ENCODE peak calls at places on chromosomes 4 and X, in six cellular contexts. One of them, this sample, is unnamed.

GRCh38 chr4:140743194-140743931 is 12.8 kb downstream of the TBC1D9 start:
- DNase-seq in K562: no peak
- DNase-seq in H1: no peak
- DNase-seq in HEK293T: no peak
- DNase-seq in WTC11: no peak
- DNase-seq in HCT116: no peak
- DNase-seq in this sample: peak; percentile 51

GRCh38 chr4:112511294-112512118 is 4.5 kb downstream of the NEUROG2 start:
- DNase-seq in K562: no peak
- DNase-seq in H1: no peak
- DNase-seq in HEK293T: no peak
- DNase-seq in WTC11: peak; percentile 42
- DNase-seq in HCT116: no peak
- DNase-seq in this sample: no peak

GRCh38 chrX:97605271-97605670 is 721.6 kb downstream of the RPA4 start:
- DNase-seq in K562: no peak
- DNase-seq in H1: no peak
- DNase-seq in HEK293T: no peak
- DNase-seq in WTC11: no peak
- DNase-seq in HCT116: no peak
- DNase-seq in this sample: no peak

GRCh38 chr4:150973626-150974250 is 41.3 kb downstream of the LRBA start:
- DNase-seq in K562: no peak
- DNase-seq in H1: no peak
- DNase-seq in HEK293T: no peak
- DNase-seq in WTC11: no peak
- DNase-seq in HCT116: no peak
- DNase-seq in this sample: peak; percentile 88

GRCh38 chrX:10971176-10971575 is 140.0 kb upstream of the HCCS start:
- DNase-seq in K562: no peak
- DNase-seq in H1: no peak
- DNase-seq in HEK293T: no peak
- DNase-seq in WTC11: no peak
- DNase-seq in HCT116: no peak
- DNase-seq in this sample: no peak

GRCh38 chrX:41333744-41333993 is 293 bp upstream of the DDX3X start:
- DNase-seq in K562: no peak
- DNase-seq in H1: no peak
- DNase-seq in HEK293T: peak; percentile 73
- DNase-seq in WTC11: no peak
- DNase-seq in HCT116: peak; percentile 81
- DNase-seq in this sample: peak; percentile 75

GRCh38 chrX:133005038-133005437 is 46.6 kb upstream of the HS6ST2 start:
- DNase-seq in K562: peak; percentile 9
- DNase-seq in H1: no peak
- DNase-seq in HEK293T: peak; percentile 52
- DNase-seq in WTC11: no peak
- DNase-seq in HCT116: no peak
- DNase-seq in this sample: peak; percentile 3

GRCh38 chrX:11239230-11239629 is 54.0 kb upstream of the AMELX start:
- DNase-seq in K562: no peak
- DNase-seq in H1: no peak
- DNase-seq in HEK293T: no peak
- DNase-seq in WTC11: no peak
- DNase-seq in HCT116: no peak
- DNase-seq in this sample: peak; percentile 0

GRCh38 chr4:155413451-155413850 is 36.7 kb upstream of the MAP9 start:
- DNase-seq in K562: no peak
- DNase-seq in H1: no peak
- DNase-seq in HEK293T: no peak
- DNase-seq in WTC11: no peak
- DNase-seq in HCT116: no peak
- DNase-seq in this sample: no peak

GRCh38 chr4:183201331-183201730 is 102.3 kb downstream of the WWC2 start:
- DNase-seq in K562: no peak
- DNase-seq in H1: no peak
- DNase-seq in HEK293T: no peak
- DNase-seq in WTC11: no peak
- DNase-seq in HCT116: no peak
- DNase-seq in this sample: no peak

GRCh38 chr4:10773656-10774055 is 89.1 kb upstream of the CLNK start:
- DNase-seq in K562: no peak
- DNase-seq in H1: no peak
- DNase-seq in HEK293T: no peak
- DNase-seq in WTC11: no peak
- DNase-seq in HCT116: no peak
- DNase-seq in this sample: no peak

GRCh38 chrX:78831523-78831922 is 84.0 kb downstream of the LPAR4 start:
- DNase-seq in K562: no peak
- DNase-seq in H1: no peak
- DNase-seq in HEK293T: no peak
- DNase-seq in WTC11: no peak
- DNase-seq in HCT116: no peak
- DNase-seq in this sample: no peak

GRCh38 chrX:37912286-37912685 is 64.9 kb upstream of the DYNLT3 start:
- DNase-seq in K562: no peak
- DNase-seq in H1: no peak
- DNase-seq in HEK293T: no peak
- DNase-seq in WTC11: no peak
- DNase-seq in HCT116: no peak
- DNase-seq in this sample: no peak

GRCh38 chrX:69618803-69619202 is 2.9 kb downstream of the EDA start:
- DNase-seq in K562: no peak
- DNase-seq in H1: no peak
- DNase-seq in HEK293T: peak; percentile 14
- DNase-seq in WTC11: peak; percentile 8
- DNase-seq in HCT116: no peak
- DNase-seq in this sample: peak; percentile 19

GRCh38 chrX:50756276-50756675 is 57.7 kb downstream of the SHROOM4 start:
- DNase-seq in K562: no peak
- DNase-seq in H1: no peak
- DNase-seq in HEK293T: no peak
- DNase-seq in WTC11: no peak
- DNase-seq in HCT116: no peak
- DNase-seq in this sample: no peak

GRCh38 chrX:42567268-42567667 is 210.7 kb downstream of the PPP1R2C start:
- DNase-seq in K562: no peak
- DNase-seq in H1: no peak
- DNase-seq in HEK293T: no peak
- DNase-seq in WTC11: no peak
- DNase-seq in HCT116: no peak
- DNase-seq in this sample: no peak

GRCh38 chr4:76572224-76572623 is 137.2 kb downstream of the SHROOM3 start:
- DNase-seq in K562: no peak
- DNase-seq in H1: no peak
- DNase-seq in HEK293T: no peak
- DNase-seq in WTC11: no peak
- DNase-seq in HCT116: no peak
- DNase-seq in this sample: no peak

GRCh38 chr4:16505726-16506125 is 279.5 kb upstream of the TAPT1 start:
- DNase-seq in K562: no peak
- DNase-seq in H1: peak; percentile 55
- DNase-seq in HEK293T: peak; percentile 23
- DNase-seq in WTC11: peak; percentile 56
- DNase-seq in HCT116: no peak
- DNase-seq in this sample: no peak

DNA sequence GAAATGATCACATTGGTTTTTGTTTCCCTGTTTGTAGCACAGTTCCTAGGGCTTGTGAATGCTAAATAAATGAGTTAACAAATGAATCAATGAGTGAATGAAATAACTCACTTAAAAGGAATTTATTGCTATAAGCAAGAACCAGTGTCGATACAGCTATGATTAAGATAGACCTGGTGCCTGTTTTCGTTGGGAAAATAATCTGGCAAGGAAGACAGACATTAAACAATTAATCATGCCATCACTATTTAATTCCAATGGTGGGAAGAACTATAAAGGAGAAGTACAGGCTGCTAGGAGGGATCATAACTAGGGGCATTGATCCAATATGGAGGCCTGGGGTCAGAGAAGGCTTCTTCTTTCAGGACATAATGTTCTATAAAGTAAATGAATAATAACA is 4.5 kb upstream of the CBR4 start:
- DNase-seq in K562: no peak
- DNase-seq in H1: no peak
- DNase-seq in HEK293T: no peak
- DNase-seq in WTC11: no peak
- DNase-seq in HCT116: no peak
- DNase-seq in this sample: no peak
- TF ChIP-seq SP1 in K562: no peak
- TF ChIP-seq SP1 in H1: no peak
- TF ChIP-seq SP1 in HEK293T: no peak
- TF ChIP-seq SP1 in WTC11: no peak
- TF ChIP-seq SP1 in HCT116: no peak
- TF ChIP-seq SP1 in this sample: no peak

DNA sequence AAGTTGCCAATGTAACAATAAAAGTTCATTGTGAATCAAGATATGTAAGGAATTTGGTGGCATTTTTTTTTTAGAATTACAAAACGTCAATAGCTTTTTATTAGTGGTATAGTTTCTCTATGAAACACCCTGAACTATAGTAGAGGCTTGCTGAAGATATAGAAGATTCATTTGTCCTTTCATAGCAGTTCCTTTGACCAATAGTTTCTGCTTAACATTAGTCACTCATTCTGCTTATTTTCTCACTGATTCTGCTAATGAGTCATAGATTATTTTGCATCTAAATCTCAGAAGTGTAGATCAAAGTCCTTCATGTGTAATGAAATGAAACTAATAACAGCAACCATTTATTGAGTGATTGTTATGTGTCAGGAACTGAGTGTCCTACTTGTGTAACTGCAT is 205.0 kb upstream of the TET2 start:
- DNase-seq in K562: no peak
- DNase-seq in H1: no peak
- DNase-seq in HEK293T: no peak
- DNase-seq in WTC11: no peak
- DNase-seq in HCT116: no peak
- DNase-seq in this sample: no peak
- TF ChIP-seq SP1 in K562: no peak
- TF ChIP-seq SP1 in H1: no peak
- TF ChIP-seq SP1 in HEK293T: no peak
- TF ChIP-seq SP1 in WTC11: no peak
- TF ChIP-seq SP1 in HCT116: no peak
- TF ChIP-seq SP1 in this sample: no peak

DNA sequence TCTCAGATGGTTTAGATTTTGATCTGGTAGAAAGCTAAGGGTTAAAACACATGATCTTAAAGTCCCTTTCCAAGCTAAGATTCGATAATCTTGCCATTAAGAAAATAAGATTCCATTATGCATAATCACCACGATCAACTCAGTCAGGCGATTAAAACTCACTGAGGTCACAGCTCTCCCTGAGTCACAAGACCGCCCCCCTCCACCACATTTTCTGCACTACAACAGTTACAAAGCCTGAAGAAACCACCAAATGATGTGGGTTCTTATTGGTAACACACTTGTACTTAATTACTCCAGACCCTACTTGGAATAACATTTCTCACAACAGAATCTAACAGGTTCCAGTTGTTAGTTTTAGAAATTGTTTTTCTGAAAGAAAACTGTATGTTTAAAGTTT is 62.8 kb downstream of the SH3KBP1 start:
- DNase-seq in K562: no peak
- DNase-seq in H1: no peak
- DNase-seq in HEK293T: no peak
- DNase-seq in WTC11: no peak
- DNase-seq in HCT116: no peak
- DNase-seq in this sample: no peak
- TF ChIP-seq SP1 in K562: no peak
- TF ChIP-seq SP1 in H1: no peak
- TF ChIP-seq SP1 in HEK293T: no peak
- TF ChIP-seq SP1 in WTC11: no peak
- TF ChIP-seq SP1 in HCT116: no peak
- TF ChIP-seq SP1 in this sample: no peak

GRCh38 chr4:101355767-101356702 is 8.7 kb upstream of the PPP3CA start:
- DNase-seq in K562: no peak
- DNase-seq in H1: no peak
- DNase-seq in HEK293T: no peak
- DNase-seq in WTC11: no peak
- DNase-seq in HCT116: peak; percentile 74
- DNase-seq in this sample: peak; percentile 81
- TF ChIP-seq SP1 in K562: no peak
- TF ChIP-seq SP1 in H1: no peak
- TF ChIP-seq SP1 in HEK293T: no peak
- TF ChIP-seq SP1 in WTC11: no peak
- TF ChIP-seq SP1 in HCT116: no peak
- TF ChIP-seq SP1 in this sample: no peak

GRCh38 chr4:52715914-52716313 is 35.3 kb downstream of the ERVMER34-1 start:
- DNase-seq in K562: no peak
- DNase-seq in H1: no peak
- DNase-seq in HEK293T: no peak
- DNase-seq in WTC11: no peak
- DNase-seq in HCT116: no peak
- DNase-seq in this sample: no peak

GRCh38 chr4:52713456-52713937 is 37.7 kb downstream of the ERVMER34-1 start:
- DNase-seq in K562: peak; percentile 26
- DNase-seq in H1: no peak
- DNase-seq in HEK293T: no peak
- DNase-seq in WTC11: no peak
- DNase-seq in HCT116: no peak
- DNase-seq in this sample: peak; percentile 71

GRCh38 chr4:52715255-52715897 is 35.8 kb downstream of the ERVMER34-1 start:
- DNase-seq in K562: no peak
- DNase-seq in H1: no peak
- DNase-seq in HEK293T: no peak
- DNase-seq in WTC11: no peak
- DNase-seq in HCT116: no peak
- DNase-seq in this sample: no peak

GRCh38 chr4:52712991-52713275 is 38.3 kb downstream of the ERVMER34-1 start:
- DNase-seq in K562: no peak
- DNase-seq in H1: no peak
- DNase-seq in HEK293T: no peak
- DNase-seq in WTC11: no peak
- DNase-seq in HCT116: no peak
- DNase-seq in this sample: no peak

DNA sequence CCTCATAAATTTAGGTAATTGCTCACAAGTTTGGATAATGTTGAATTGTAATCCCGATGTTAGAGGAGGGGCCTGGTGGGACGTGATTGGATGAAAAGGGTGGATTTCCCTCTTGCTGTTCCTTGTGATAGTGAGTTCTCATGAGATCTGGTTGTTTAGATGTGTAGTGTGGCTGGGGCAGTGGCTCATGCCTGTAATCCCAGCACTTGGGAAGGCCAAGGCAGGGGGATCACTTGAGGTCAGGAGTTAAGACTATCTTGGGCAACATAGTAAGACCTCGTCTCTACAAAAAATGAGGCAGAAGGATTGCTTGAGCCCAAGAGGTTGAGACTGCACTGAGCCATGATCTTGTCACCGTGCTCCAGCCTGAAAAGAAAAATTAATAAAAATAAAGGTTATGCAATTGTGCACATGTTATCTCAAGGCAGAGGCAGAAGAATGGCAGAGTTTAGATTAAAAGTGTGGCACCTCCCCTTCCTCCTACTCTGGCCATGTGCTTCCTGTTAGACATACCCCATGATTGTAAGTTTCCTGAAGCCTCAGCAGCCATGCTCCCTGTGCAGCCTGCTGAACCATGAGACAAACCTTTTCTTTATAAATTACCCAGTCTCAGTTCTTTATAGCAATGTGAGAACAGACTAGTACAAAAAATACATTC is 36.5 kb downstream of the ERVMER34-1 start:
- DNase-seq in K562: no peak
- DNase-seq in H1: no peak
- DNase-seq in HEK293T: no peak
- DNase-seq in WTC11: no peak
- DNase-seq in HCT116: no peak
- DNase-seq in this sample: no peak
- TF ChIP-seq SP1 in K562: no peak
- TF ChIP-seq SP1 in H1: no peak
- TF ChIP-seq SP1 in HEK293T: no peak
- TF ChIP-seq SP1 in WTC11: no peak
- TF ChIP-seq SP1 in HCT116: no peak
- TF ChIP-seq SP1 in this sample: no peak

This sample was measured in HepG2.